ENCODE peak calls at places on chromosomes 2 and 18, in four cellular contexts. V, H, P and L are unnamed samples.
A peak's percentile ranks its signal among the peaks of the same experiment; 100 is the strongest.

GRCh38 chr2:237092920-237093781 is 7.5 kb downstream of the COPS8 start:
- DNase-seq in H (peak; percentile 2), V (peak; percentile 48), P (peak; percentile 85), L (peak; percentile 5)

GRCh38 chr2:29522951-29523669 is 398.3 kb downstream of the ALK start:
- DNase-seq in V (no peak), P (peak; percentile 86), H (no peak), L (no peak)

GRCh38 chr2:113098061-113098460 is 29.3 kb upstream of the IL1RN start:
- DNase-seq in P (no peak), V (no peak), H (no peak), L (no peak)

GRCh38 chr2:97712693-97713295 is 582 bp upstream of the ZAP70 start:
- DNase-seq in P (no peak), V (no peak), H (no peak), L (peak; percentile 11)

GRCh38 chr2:172283476-172283875 is 143.9 kb upstream of the ITGA6 start:
- DNase-seq in P (peak; percentile 52), V (no peak), H (no peak), L (no peak)

GRCh38 chr2:200101862-200102261 is 146.5 kb downstream of the MAIP1 start:
- DNase-seq in V (no peak), H (no peak), P (peak; percentile 34), L (no peak)

GRCh38 chr2:23939054-23939436 is 1.2 kb upstream of the UBXN2A start:
- DNase-seq in H (no peak), V (no peak), P (peak; percentile 41), L (no peak)

GRCh38 chr18:31100598-31101147 is 1.5 kb downstream of the DSC2 start:
- DNase-seq in H (no peak), V (peak; percentile 50), P (no peak), L (no peak)

GRCh38 chr2:168798076-168798887 is 4.2 kb upstream of the NOSTRIN start:
- DNase-seq in P (no peak), H (no peak), V (no peak), L (no peak)

GRCh38 chr2:213086566-213086965 is 64.8 kb downstream of the IKZF2 start:
- DNase-seq in V (no peak), H (no peak), P (no peak), L (no peak)

GRCh38 chr2:60539177-60539576 is 14.3 kb downstream of the BCL11A start:
- DNase-seq in P (no peak), H (no peak), V (no peak), L (no peak)

GRCh38 chr2:176114120-176114929 is 2.3 kb upstream of the HOXD10 start:
- DNase-seq in V (no peak), P (no peak), H (no peak), L (no peak)

GRCh38 chr2:235709124-235709813 is 215.4 kb downstream of the AGAP1 start:
- DNase-seq in V (peak; percentile 89), H (peak; percentile 86), P (peak; percentile 29), L (no peak)

GRCh38 chr2:98901291-98901690 is 34.7 kb downstream of the CRACDL start:
- DNase-seq in H (no peak), P (no peak), V (no peak), L (no peak)

GRCh38 chr2:98900721-98901120 is 35.3 kb downstream of the CRACDL start:
- DNase-seq in H (no peak), V (no peak), P (no peak), L (no peak)

GRCh38 chr2:98903064-98903355 is 33.0 kb downstream of the CRACDL start:
- DNase-seq in V (no peak), H (no peak), P (no peak), L (no peak)

GRCh38 chr2:98902209-98903063 is 33.6 kb downstream of the CRACDL start:
- DNase-seq in P (no peak), H (no peak), V (no peak), L (no peak)

DNA sequence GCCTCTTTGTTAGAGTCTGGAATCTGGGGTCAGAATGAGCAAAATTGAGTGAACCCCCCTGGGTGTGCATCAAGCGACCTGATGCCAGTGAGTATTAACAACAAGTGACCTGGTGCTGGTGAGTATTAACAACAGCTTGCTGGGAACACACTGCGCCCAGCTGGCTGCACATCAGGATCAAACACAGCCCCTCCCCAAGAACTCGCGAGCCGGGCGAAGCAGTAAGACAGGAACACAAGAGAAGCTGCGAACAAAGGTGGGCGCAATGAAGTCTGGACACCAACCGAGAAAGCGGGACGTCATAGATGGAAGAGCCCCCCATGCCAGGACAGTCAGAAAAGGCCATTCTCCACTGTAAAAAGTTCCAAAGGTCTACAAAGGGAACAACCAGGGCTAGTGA is 34.3 kb downstream of the CRACDL start:
- DNase-seq in P (no peak), V (no peak), H (no peak), L (no peak)
- H2AFZ ChIP-seq in P (no peak overlapping the region), V (no peak overlapping the region), H (no peak overlapping the region), L (no peak overlapping the region)

GRCh38 chr2:8170954-8171353 is 510.9 kb upstream of the ID2 start:
- DNase-seq in H (no peak), P (no peak), V (no peak), L (no peak)

GRCh38 chr2:8172661-8173060 is 509.2 kb upstream of the ID2 start:
- DNase-seq in P (no peak), H (no peak), V (no peak), L (no peak)

GRCh38 chr2:8169443-8169842 is 512.4 kb upstream of the ID2 start:
- DNase-seq in V (peak; percentile 71), H (no peak), P (peak; percentile 97), L (no peak)

GRCh38 chr2:8170552-8170951 is 511.3 kb upstream of the ID2 start:
- DNase-seq in H (no peak), V (no peak), P (no peak), L (no peak)

GRCh38 chr2:8171608-8172007 is 510.2 kb upstream of the ID2 start:
- DNase-seq in V (no peak), P (no peak), H (no peak), L (no peak)
- H2AFZ ChIP-seq in V (no peak overlapping the region), P (no peak overlapping the region), H (no peak overlapping the region), L (no peak overlapping the region)

GRCh38 chr2:215171151-215171550 is 32.7 kb upstream of the ABCA12 start:
- DNase-seq in V (peak; percentile 19), H (no peak), P (no peak), L (no peak)
- H2AFZ ChIP-seq in V (peak overlapping the region; percentile 97), H (peak overlapping the region; percentile 7), P (peak overlapping the region; percentile 67), L (no peak overlapping the region)

DNA sequence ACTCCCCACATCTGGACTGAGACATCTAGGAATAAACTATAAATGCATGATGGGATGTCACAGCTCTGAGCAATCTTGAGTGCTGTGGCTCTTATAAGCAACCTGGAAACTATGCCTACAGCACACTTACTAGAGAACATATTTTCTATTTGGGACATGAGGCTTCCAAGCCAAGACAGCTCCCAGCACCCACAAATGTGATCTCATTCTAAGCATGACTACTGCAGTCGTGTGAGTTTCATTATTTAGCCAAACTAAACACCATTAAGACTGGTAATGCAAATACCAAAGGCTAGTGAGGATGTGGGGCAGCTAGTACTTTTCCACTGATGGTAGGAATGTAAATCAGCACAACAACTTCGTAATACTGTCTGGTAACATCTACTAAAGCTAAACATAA is 72.5 kb downstream of the RTTN start:
- DNase-seq in H (no peak), V (peak; percentile 59), P (peak; percentile 98), L (no peak)
- H2AFZ ChIP-seq in H (no peak overlapping the region), V (no peak overlapping the region), P (no peak overlapping the region), L (no peak overlapping the region)

DNA sequence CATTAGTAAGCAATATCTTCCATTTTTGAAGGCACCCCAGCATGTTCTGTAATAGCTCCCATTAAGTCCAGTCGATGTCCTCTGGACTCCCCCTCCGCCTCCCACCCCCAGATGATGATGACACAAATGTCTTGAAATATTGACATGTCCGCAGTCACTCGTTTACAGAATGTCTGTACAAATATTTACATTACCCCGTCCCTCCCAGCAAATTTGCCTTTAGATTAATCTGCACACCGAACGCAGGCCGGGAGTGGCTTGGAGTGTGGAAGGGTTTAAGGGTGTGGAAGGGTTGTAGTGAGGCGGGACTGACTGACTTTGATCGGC is 853 bp upstream of the OSBPL6 start:
- DNase-seq in P (peak; percentile 4), H (no peak), V (no peak), L (no peak)
- H2AFZ ChIP-seq in P (peak overlapping the region; percentile 96), H (no peak overlapping the region), V (peak overlapping the region; percentile 83), L (no peak overlapping the region)

DNA sequence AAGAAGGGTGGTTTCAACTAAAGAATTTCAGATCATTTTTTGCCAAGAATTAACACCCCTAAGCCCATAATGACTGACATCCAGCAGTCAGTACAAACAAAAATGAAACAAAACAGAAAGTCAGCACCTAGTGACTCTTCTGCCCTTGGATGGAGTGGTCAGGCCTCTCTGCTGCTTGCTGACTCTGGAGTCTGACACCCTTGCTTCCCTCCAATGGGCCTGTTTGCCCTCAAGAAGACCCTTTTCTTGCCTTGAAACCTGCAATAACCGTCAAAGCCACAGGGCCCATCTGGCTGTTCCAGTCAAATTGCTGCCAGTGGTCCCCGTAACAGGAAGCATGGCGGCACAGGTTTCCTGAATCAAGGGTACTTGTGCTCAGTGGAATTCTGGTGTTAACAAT is 27.2 kb upstream of the CYTIP start:
- DNase-seq in V (no peak), H (no peak), P (no peak), L (peak; percentile 15)
- H2AFZ ChIP-seq in V (no peak overlapping the region), H (no peak overlapping the region), P (no peak overlapping the region), L (peak overlapping the region; percentile 83)

GRCh38 chr2:241770936-241771285 is 5.7 kb upstream of the GAL3ST2 start:
- DNase-seq in H (no peak), P (no peak), V (no peak), L (no peak)

GRCh38 chr2:241770185-241770935 is 6.3 kb upstream of the GAL3ST2 start:
- DNase-seq in V (no peak), P (no peak), H (no peak), L (no peak)

GRCh38 chr2:241771286-241772062 is 5.1 kb upstream of the GAL3ST2 start:
- DNase-seq in H (no peak), V (no peak), P (peak; percentile 17), L (no peak)

GRCh38 chr2:241773511-241774418 is 2.9 kb upstream of the GAL3ST2 start:
- DNase-seq in H (no peak), V (no peak), P (no peak), L (no peak)

DNA sequence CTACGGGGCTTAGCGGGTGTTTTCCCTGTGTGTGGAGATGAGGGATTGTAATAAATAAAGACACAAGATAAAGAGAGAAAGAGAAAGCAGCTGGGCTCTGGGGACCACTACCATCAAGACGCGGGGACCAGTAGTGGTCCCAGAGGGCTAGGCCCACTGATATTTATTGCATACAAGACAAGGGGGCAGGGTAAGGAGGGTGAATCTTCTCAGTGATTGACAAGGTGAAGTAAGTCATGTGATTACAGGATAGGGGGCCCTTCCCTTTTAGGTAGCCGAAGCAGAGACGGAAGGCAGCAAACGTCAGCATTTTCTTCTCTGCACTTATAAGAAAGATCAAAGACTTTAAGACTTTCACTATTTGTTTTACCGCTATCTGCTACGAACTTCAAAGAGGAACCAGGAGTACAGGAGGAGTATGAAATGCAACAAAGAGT is 4.5 kb upstream of the GAL3ST2 start:
- DNase-seq in V (no peak), P (no peak), H (no peak), L (no peak)
- H2AFZ ChIP-seq in V (no peak overlapping the region), P (no peak overlapping the region), H (no peak overlapping the region), L (no peak overlapping the region)